ENCODE peak calls at places on chromosomes 11 and 22, in five cellular contexts. D, A, V, O and G are unnamed samples.

GRCh38 chr22:44023404-44024287 is 456 bp upstream of the PARVB start:
- DNase-seq in D (peak), A (peak), V (no peak), O (peak), G (peak)

GRCh38 chr22:44352378-44353062 is 39.8 kb upstream of the SHISAL1 start:
- DNase-seq in D (peak), A (no peak), V (no peak), O (no peak), G (no peak)

GRCh38 chr11:72140661-72141060 is 5.1 kb downstream of the FOLR3 start:
- DNase-seq in D (no peak), A (peak), V (no peak), O (no peak), G (no peak)

GRCh38 chr11:128520886-128521696 is 66.3 kb downstream of the ETS1 start:
- DNase-seq in D (no peak), A (no peak), V (no peak), O (no peak), G (no peak)

GRCh38 chr11:108324587-108324986 is 101.7 kb downstream of the ATM start:
- DNase-seq in D (no peak), A (no peak), V (no peak), O (no peak), G (no peak)

GRCh38 chr11:111514216-111515031 is at the start of gene HOATZ:
- DNase-seq in D (no peak), A (no peak), V (no peak), O (peak), G (peak)

GRCh38 chr22:46078241-46079092 is 71.9 kb upstream of the PPARA start:
- DNase-seq in D (peak), A (no peak), V (no peak), O (no peak), G (no peak)

GRCh38 chr11:67612751-67613150 is 6.0 kb downstream of the NDUFV1 start:
- DNase-seq in D (no peak), A (no peak), V (no peak), O (no peak), G (no peak)

GRCh38 chr11:90438069-90438468 is 215.2 kb upstream of the CHORDC1 start:
- DNase-seq in D (no peak), A (no peak), V (no peak), O (no peak), G (peak)

GRCh38 chr11:129352627-129353026 is 23.0 kb upstream of the BARX2 start:
- DNase-seq in D (no peak), A (no peak), V (no peak), O (no peak), G (no peak)

GRCh38 chr11:3950996-3951662 is 95.7 kb downstream of the STIM1 start:
- DNase-seq in D (no peak), A (peak), V (no peak), O (no peak), G (peak)

GRCh38 chr22:37485714-37486223 is 415 bp downstream of the MFNG start:
- DNase-seq in D (no peak), A (no peak), V (no peak), O (no peak), G (no peak)